ENCODE peak calls at places on chromosomes 3 and 15, in seven cellular contexts. One of them, this sample, is unnamed.
A peak's percentile ranks its signal among the peaks of the same experiment; 100 is the strongest.

GRCh38 chr3:25532763-25533162 is 104.7 kb downstream of the RARB start:
- DNase-seq in mesendoderm: peak; percentile 58
- DNase-seq in mesenchymal stem cell: no peak
- DNase-seq in IMR-90: peak; percentile 33
- DNase-seq in neuronal stem cell: no peak
- DNase-seq in H9: peak; percentile 53
- DNase-seq in H1: peak; percentile 13
- DNase-seq in this sample: no peak

GRCh38 chr3:100500320-100500880 is 8.0 kb downstream of the TMEM45A start:
- DNase-seq in H1: no peak
- DNase-seq in H9: no peak
- DNase-seq in mesendoderm: peak; percentile 26
- DNase-seq in IMR-90: no peak
- DNase-seq in mesenchymal stem cell: no peak
- DNase-seq in neuronal stem cell: no peak
- DNase-seq in this sample: no peak

GRCh38 chr3:8336456-8336855 is 165.2 kb upstream of the LMCD1 start:
- DNase-seq in mesenchymal stem cell: no peak
- DNase-seq in IMR-90: no peak
- DNase-seq in neuronal stem cell: no peak
- DNase-seq in H9: peak; percentile 38
- DNase-seq in mesendoderm: peak; percentile 19
- DNase-seq in H1: no peak
- DNase-seq in this sample: no peak

GRCh38 chr15:67785431-67785830 is 39.9 kb upstream of the SKOR1 start:
- DNase-seq in mesendoderm: no peak
- DNase-seq in mesenchymal stem cell: no peak
- DNase-seq in H1: no peak
- DNase-seq in H9: no peak
- DNase-seq in IMR-90: no peak
- DNase-seq in neuronal stem cell: no peak
- DNase-seq in this sample: no peak

GRCh38 chr3:16179771-16180736 is 5.6 kb downstream of the GALNT15 start:
- DNase-seq in H1: no peak
- DNase-seq in H9: no peak
- DNase-seq in neuronal stem cell: no peak
- DNase-seq in IMR-90: peak; percentile 82
- DNase-seq in mesendoderm: no peak
- DNase-seq in mesenchymal stem cell: peak; percentile 23
- DNase-seq in this sample: no peak

GRCh38 chr15:63892794-63893441 is 59.2 kb upstream of the HERC1 start:
- DNase-seq in mesendoderm: no peak
- DNase-seq in neuronal stem cell: no peak
- DNase-seq in H9: no peak
- DNase-seq in H1: no peak
- DNase-seq in mesenchymal stem cell: no peak
- DNase-seq in IMR-90: no peak
- DNase-seq in this sample: peak; percentile 14

GRCh38 chr3:48607519-48607918 is 1.9 kb downstream of the UQCRC1 start:
- DNase-seq in H9: no peak
- DNase-seq in mesendoderm: no peak
- DNase-seq in mesenchymal stem cell: peak; percentile 39
- DNase-seq in neuronal stem cell: no peak
- DNase-seq in IMR-90: no peak
- DNase-seq in H1: no peak
- DNase-seq in this sample: no peak

GRCh38 chr3:7562892-7563291 is 702.0 kb downstream of the GRM7 start:
- DNase-seq in IMR-90: no peak
- DNase-seq in mesendoderm: peak; percentile 42
- DNase-seq in H9: no peak
- DNase-seq in mesenchymal stem cell: no peak
- DNase-seq in H1: no peak
- DNase-seq in neuronal stem cell: no peak
- DNase-seq in this sample: no peak

GRCh38 chr3:194860725-194861124 is 175.0 kb downstream of the FAM43A start:
- DNase-seq in H1: no peak
- DNase-seq in mesenchymal stem cell: no peak
- DNase-seq in H9: no peak
- DNase-seq in mesendoderm: no peak
- DNase-seq in neuronal stem cell: no peak
- DNase-seq in IMR-90: no peak
- DNase-seq in this sample: no peak

DNA sequence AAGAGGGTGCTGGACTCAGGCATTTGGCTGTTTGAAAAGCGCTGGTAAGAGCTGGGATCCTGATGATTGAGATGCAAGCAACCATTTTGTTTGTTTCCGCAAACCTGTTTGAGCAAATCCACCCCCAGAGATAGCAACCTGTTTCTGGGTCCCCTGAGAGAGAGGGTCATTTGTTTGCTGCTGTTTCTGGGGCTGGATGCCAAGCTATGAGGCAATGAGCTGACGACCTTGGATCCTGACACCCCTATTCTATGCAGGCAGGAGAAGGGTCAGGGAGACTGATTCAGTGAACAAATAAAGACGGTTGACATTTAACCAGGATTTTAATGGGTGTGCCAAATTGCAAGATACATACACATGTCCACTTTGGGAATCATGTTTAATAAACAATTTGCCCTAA is 9.9 kb downstream of the SLC6A1 start:
- DNase-seq in mesendoderm: no peak
- DNase-seq in H1: no peak
- DNase-seq in mesenchymal stem cell: no peak
- DNase-seq in IMR-90: no peak
- DNase-seq in H9: no peak
- DNase-seq in neuronal stem cell: no peak
- DNase-seq in this sample: no peak
- H3K18ac ChIP-seq in mesendoderm: no peak overlapping the region
- H3K18ac ChIP-seq in H1: no peak overlapping the region
- H3K18ac ChIP-seq in mesenchymal stem cell: no peak overlapping the region
- H3K18ac ChIP-seq in IMR-90: no peak overlapping the region
- H3K18ac ChIP-seq in H9: no peak overlapping the region
- H3K18ac ChIP-seq in neuronal stem cell: no peak overlapping the region
- H3K18ac ChIP-seq in this sample: no peak overlapping the region

GRCh38 chr15:55260562-55261131 is 29.0 kb downstream of the RAB27A start:
- DNase-seq in mesenchymal stem cell: no peak
- DNase-seq in H1: no peak
- DNase-seq in H9: no peak
- DNase-seq in mesendoderm: no peak
- DNase-seq in IMR-90: no peak
- DNase-seq in neuronal stem cell: no peak
- DNase-seq in this sample: no peak
- H3K18ac ChIP-seq in mesenchymal stem cell: no peak overlapping the region
- H3K18ac ChIP-seq in H1: no peak overlapping the region
- H3K18ac ChIP-seq in H9: no peak overlapping the region
- H3K18ac ChIP-seq in mesendoderm: no peak overlapping the region
- H3K18ac ChIP-seq in IMR-90: no peak overlapping the region
- H3K18ac ChIP-seq in neuronal stem cell: no peak overlapping the region
- H3K18ac ChIP-seq in this sample: no peak overlapping the region

GRCh38 chr3:98584563-98584962 is 8.8 kb downstream of the CPOX start:
- DNase-seq in neuronal stem cell: no peak
- DNase-seq in IMR-90: no peak
- DNase-seq in H1: no peak
- DNase-seq in mesendoderm: no peak
- DNase-seq in mesenchymal stem cell: no peak
- DNase-seq in H9: no peak
- DNase-seq in this sample: no peak
- H3K18ac ChIP-seq in neuronal stem cell: no peak overlapping the region
- H3K18ac ChIP-seq in IMR-90: no peak overlapping the region
- H3K18ac ChIP-seq in H1: no peak overlapping the region
- H3K18ac ChIP-seq in mesendoderm: no peak overlapping the region
- H3K18ac ChIP-seq in mesenchymal stem cell: no peak overlapping the region
- H3K18ac ChIP-seq in H9: no peak overlapping the region
- H3K18ac ChIP-seq in this sample: no peak overlapping the region

GRCh38 chr3:188817920-188818239 is 353.9 kb upstream of the TPRG1 start:
- DNase-seq in mesenchymal stem cell: no peak
- DNase-seq in H1: no peak
- DNase-seq in IMR-90: no peak
- DNase-seq in neuronal stem cell: no peak
- DNase-seq in mesendoderm: no peak
- DNase-seq in H9: no peak
- DNase-seq in this sample: no peak

GRCh38 chr3:188818282-188818681 is 353.5 kb upstream of the TPRG1 start:
- DNase-seq in mesendoderm: no peak
- DNase-seq in neuronal stem cell: no peak
- DNase-seq in IMR-90: no peak
- DNase-seq in mesenchymal stem cell: no peak
- DNase-seq in H9: no peak
- DNase-seq in H1: no peak
- DNase-seq in this sample: no peak

GRCh38 chr3:188821998-188822397 is 349.8 kb upstream of the TPRG1 start:
- DNase-seq in mesenchymal stem cell: no peak
- DNase-seq in H1: no peak
- DNase-seq in H9: no peak
- DNase-seq in neuronal stem cell: no peak
- DNase-seq in IMR-90: no peak
- DNase-seq in mesendoderm: no peak
- DNase-seq in this sample: no peak

GRCh38 chr3:188819939-188820338 is 351.8 kb upstream of the TPRG1 start:
- DNase-seq in H9: no peak
- DNase-seq in mesenchymal stem cell: peak; percentile 85
- DNase-seq in mesendoderm: no peak
- DNase-seq in IMR-90: peak; percentile 35
- DNase-seq in H1: no peak
- DNase-seq in neuronal stem cell: no peak
- DNase-seq in this sample: peak; percentile 19

DNA sequence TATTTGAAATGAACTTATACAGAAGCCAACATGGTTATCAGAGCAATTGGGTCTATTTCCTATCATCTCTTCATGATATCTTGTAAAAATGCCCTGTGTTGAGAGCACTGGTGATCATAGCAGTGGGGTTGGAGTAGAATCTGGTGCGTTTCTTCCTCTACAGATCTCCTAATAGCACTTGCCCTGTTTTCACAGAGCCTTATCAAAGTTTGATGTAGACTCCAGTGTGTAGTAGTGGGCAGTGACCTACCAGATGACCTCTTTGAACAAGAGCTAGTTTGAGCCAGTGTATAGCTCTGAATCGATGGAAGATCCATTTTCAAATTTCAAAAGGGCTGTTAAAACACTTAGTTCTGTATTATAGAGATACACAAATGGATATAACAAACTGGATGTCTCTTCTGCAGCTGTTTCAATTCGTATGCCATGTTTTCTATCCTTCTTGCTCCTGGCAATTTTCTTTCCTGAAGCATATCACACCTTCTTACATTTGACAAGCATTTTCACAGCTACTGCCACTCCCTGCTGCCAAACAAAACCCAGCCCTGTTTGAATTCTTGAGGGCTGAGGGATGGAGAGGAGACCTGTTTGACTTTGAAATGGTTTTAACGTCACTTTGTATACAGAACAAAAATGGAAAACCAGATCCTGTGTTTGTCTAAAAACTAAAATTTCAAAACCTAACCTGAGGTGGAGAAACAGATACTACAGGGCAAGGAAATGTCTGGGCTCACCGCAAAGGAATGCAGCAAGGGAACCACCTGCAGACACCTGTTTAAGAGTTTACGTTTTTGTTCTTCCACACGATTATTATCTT is 354.5 kb upstream of the TPRG1 start:
- DNase-seq in mesendoderm: peak; percentile 23
- DNase-seq in H1: no peak
- DNase-seq in neuronal stem cell: no peak
- DNase-seq in H9: no peak
- DNase-seq in mesenchymal stem cell: no peak
- DNase-seq in IMR-90: no peak
- DNase-seq in this sample: peak; percentile 67
- H3K18ac ChIP-seq in mesendoderm: no peak overlapping the region
- H3K18ac ChIP-seq in H1: no peak overlapping the region
- H3K18ac ChIP-seq in neuronal stem cell: no peak overlapping the region
- H3K18ac ChIP-seq in H9: no peak overlapping the region
- H3K18ac ChIP-seq in mesenchymal stem cell: no peak overlapping the region
- H3K18ac ChIP-seq in IMR-90: no peak overlapping the region
- H3K18ac ChIP-seq in this sample: no peak overlapping the region

GRCh38 chr3:179898024-179898423 is 138.7 kb downstream of the PEX5L start:
- DNase-seq in neuronal stem cell: peak; percentile 54
- DNase-seq in IMR-90: peak; percentile 55
- DNase-seq in mesenchymal stem cell: peak; percentile 64
- DNase-seq in H1: no peak
- DNase-seq in H9: peak; percentile 77
- DNase-seq in mesendoderm: peak; percentile 97
- DNase-seq in this sample: peak; percentile 37

GRCh38 chr3:179895367-179895766 is 141.4 kb downstream of the PEX5L start:
- DNase-seq in IMR-90: no peak
- DNase-seq in mesenchymal stem cell: no peak
- DNase-seq in neuronal stem cell: no peak
- DNase-seq in H9: no peak
- DNase-seq in H1: no peak
- DNase-seq in mesendoderm: no peak
- DNase-seq in this sample: no peak

GRCh38 chr3:179902061-179902460 is 134.7 kb downstream of the PEX5L start:
- DNase-seq in H1: no peak
- DNase-seq in H9: no peak
- DNase-seq in neuronal stem cell: no peak
- DNase-seq in mesendoderm: no peak
- DNase-seq in mesenchymal stem cell: no peak
- DNase-seq in IMR-90: no peak
- DNase-seq in this sample: peak; percentile 10

GRCh38 chr3:179896507-179896906 is 140.2 kb downstream of the PEX5L start:
- DNase-seq in H1: no peak
- DNase-seq in mesenchymal stem cell: no peak
- DNase-seq in mesendoderm: no peak
- DNase-seq in H9: no peak
- DNase-seq in neuronal stem cell: no peak
- DNase-seq in IMR-90: no peak
- DNase-seq in this sample: no peak

GRCh38 chr3:179897241-179897640 is 139.5 kb downstream of the PEX5L start:
- DNase-seq in IMR-90: no peak
- DNase-seq in mesenchymal stem cell: no peak
- DNase-seq in neuronal stem cell: no peak
- DNase-seq in mesendoderm: no peak
- DNase-seq in H9: no peak
- DNase-seq in H1: no peak
- DNase-seq in this sample: no peak
- H3K18ac ChIP-seq in IMR-90: no peak overlapping the region
- H3K18ac ChIP-seq in mesenchymal stem cell: no peak overlapping the region
- H3K18ac ChIP-seq in neuronal stem cell: no peak overlapping the region
- H3K18ac ChIP-seq in mesendoderm: no peak overlapping the region
- H3K18ac ChIP-seq in H9: no peak overlapping the region
- H3K18ac ChIP-seq in H1: no peak overlapping the region
- H3K18ac ChIP-seq in this sample: no peak overlapping the region

This sample was measured in trophoblast cell.